ENCODE peak calls at places on chromosomes 5 and 9, in four cellular contexts. E is right cardiac atrium, M is colonic mucosa, Q is retinal pigment epithelial cell. L is an unnamed sample.
A peak's percentile ranks its signal among the peaks of the same experiment; 100 is the strongest.

GRCh38 chr9:18235181-18235908 is 238.6 kb upstream of the ADAMTSL1 start:
- DNase-seq in E (no peak), M (no peak), Q (no peak), L (no peak)

GRCh38 chr9:38022995-38023394 is 46.0 kb downstream of the SHB start:
- DNase-seq in E (no peak), M (no peak), Q (no peak), L (no peak)

GRCh38 chr9:101727621-101728524 is 10.6 kb downstream of the GRIN3A start:
- DNase-seq in E (no peak), M (no peak), Q (no peak), L (no peak)

GRCh38 chr5:178793696-178794095 is 63.2 kb upstream of the ZNF354A start:
- DNase-seq in E (no peak), M (no peak), Q (no peak), L (no peak)

GRCh38 chr5:78758169-78758839 is 109.7 kb upstream of the LHFPL2 start:
- DNase-seq in E (no peak), M (no peak), Q (no peak), L (no peak)

GRCh38 chr5:124398471-124398870 is 348.0 kb downstream of the ZNF608 start:
- DNase-seq in E (no peak), M (no peak), Q (no peak), L (no peak)

GRCh38 chr9:17810728-17811634 is 232.1 kb downstream of the SH3GL2 start:
- DNase-seq in E (no peak), M (peak; percentile 77), Q (no peak), L (no peak)

GRCh38 chr9:124735121-124735520 is 36.0 kb downstream of the NR6A1 start:
- DNase-seq in E (no peak), M (no peak), Q (no peak), L (no peak)

GRCh38 chr5:139817362-139817761 is 21.8 kb downstream of the PSD2 start:
- DNase-seq in E (no peak), M (no peak), Q (no peak), L (no peak)

GRCh38 chr5:9358961-9359686 is 186.8 kb downstream of the SEMA5A start:
- DNase-seq in E (no peak), M (no peak), Q (no peak), L (peak; percentile 52)

GRCh38 chr5:95620870-95621838 is 1.3 kb downstream of the GPR150 start:
- DNase-seq in E (peak; percentile 71), M (peak; percentile 45), Q (no peak), L (no peak)

GRCh38 chr9:130058154-130058553 is 4.4 kb downstream of the GPR107 start:
- DNase-seq in E (no peak), M (no peak), Q (no peak), L (no peak)

GRCh38 chr9:130872912-130873503 is 23.6 kb downstream of the QRFP start:
- DNase-seq in E (peak; percentile 87), M (peak; percentile 92), Q (no peak), L (no peak)

GRCh38 chr5:174134545-174134944 is 89.0 kb downstream of the NSG2 start:
- DNase-seq in E (no peak), M (no peak), Q (no peak), L (no peak)

GRCh38 chr5:173035904-173036707 is 20.0 kb upstream of the CREBRF start:
- DNase-seq in E (no peak), M (no peak), Q (no peak), L (no peak)

GRCh38 chr5:114360816-114361723 is 800 bp upstream of the KCNN2 start:
- DNase-seq in E (peak; percentile 69), M (peak; percentile 26), Q (no peak), L (no peak)

GRCh38 chr9:80157561-80157983 is 585.8 kb downstream of the TLE4 start:
- DNase-seq in E (no peak), M (no peak), Q (no peak), L (no peak)

GRCh38 chr9:21616082-21616778 is 134.1 kb upstream of the IFNE start:
- DNase-seq in E (no peak), M (no peak), Q (peak; percentile 95), L (peak; percentile 89)

GRCh38 chr9:875119-875962 is 33.8 kb downstream of the DMRT1 start:
- DNase-seq in E (no peak), M (no peak), Q (no peak), L (no peak)

GRCh38 chr9:36100532-36100931 is 36.0 kb upstream of the GLIPR2 start:
- DNase-seq in E (no peak), M (no peak), Q (no peak), L (no peak)

GRCh38 chr5:150293091-150293941 is 3.7 kb upstream of the CAMK2A start:
- DNase-seq in E (peak; percentile 68), M (no peak), Q (no peak), L (no peak)

GRCh38 chr9:127181595-127182190 is 59.3 kb upstream of the ANGPTL2 start:
- DNase-seq in E (no peak), M (no peak), Q (no peak), L (no peak)

GRCh38 chr5:114361724-114362196 is at the start of gene KCNN2:
- DNase-seq in E (peak; percentile 90), M (peak; percentile 86), Q (peak; percentile 34), L (peak; percentile 59)

GRCh38 chr5:146340260-146341081 is 1.8 kb downstream of the POU4F3 start:
- DNase-seq in E (peak; percentile 81), M (peak; percentile 39), Q (peak; percentile 7), L (peak; percentile 9)

GRCh38 chr9:138099803-138100598 is 222.4 kb downstream of the CACNA1B start:
- DNase-seq in E (no peak), M (peak; percentile 6), Q (no peak), L (no peak)

GRCh38 chr9:38417003-38417965 is 7.0 kb downstream of the IGFBPL1 start:
- DNase-seq in E (no peak), M (peak; percentile 45), Q (no peak), L (no peak)

GRCh38 chr5:133232011-133232410 is 180.2 kb downstream of the HSPA4 start:
- DNase-seq in E (no peak), M (peak; percentile 62), Q (no peak), L (no peak)

GRCh38 chr5:159547466-159548195 is 217.3 kb upstream of the IL12B start:
- DNase-seq in E (no peak), M (no peak), Q (no peak), L (no peak)

GRCh38 chr9:83312543-83312942 is 225.7 kb downstream of the FRMD3 start:
- DNase-seq in E (no peak), M (no peak), Q (no peak), L (no peak)

GRCh38 chr5:111699324-111699723 is 57.7 kb downstream of the NREP start:
- DNase-seq in E (no peak), M (no peak), Q (no peak), L (no peak)

GRCh38 chr9:129211686-129212085 is 33.6 kb upstream of the IER5L start:
- DNase-seq in E (peak; percentile 8), M (no peak), Q (no peak), L (no peak)

GRCh38 chr5:168096525-168096924 is 194.9 kb upstream of the WWC1 start:
- DNase-seq in E (no peak), M (no peak), Q (no peak), L (no peak)

GRCh38 chr5:143023447-143024096 is 253.4 kb downstream of the ARHGAP26 start:
- DNase-seq in E (peak; percentile 85), M (no peak), Q (no peak), L (no peak)

GRCh38 chr5:113038714-113039113 is 62.1 kb downstream of the DCP2 start:
- DNase-seq in E (no peak), M (no peak), Q (no peak), L (no peak)

GRCh38 chr9:14315754-14316573 is 2.0 kb upstream of the NFIB start:
- DNase-seq in E (peak; percentile 74), M (peak; percentile 47), Q (peak; percentile 81), L (no peak)

GRCh38 chr5:154654484-154655375 is 100.4 kb upstream of the LARP1 start:
- DNase-seq in E (no peak), M (no peak), Q (no peak), L (no peak)
- H3K4me3 ChIP-seq in E (peak overlapping the region; percentile 0), M (no peak overlapping the region), Q (no peak overlapping the region), L (no peak overlapping the region)

DNA sequence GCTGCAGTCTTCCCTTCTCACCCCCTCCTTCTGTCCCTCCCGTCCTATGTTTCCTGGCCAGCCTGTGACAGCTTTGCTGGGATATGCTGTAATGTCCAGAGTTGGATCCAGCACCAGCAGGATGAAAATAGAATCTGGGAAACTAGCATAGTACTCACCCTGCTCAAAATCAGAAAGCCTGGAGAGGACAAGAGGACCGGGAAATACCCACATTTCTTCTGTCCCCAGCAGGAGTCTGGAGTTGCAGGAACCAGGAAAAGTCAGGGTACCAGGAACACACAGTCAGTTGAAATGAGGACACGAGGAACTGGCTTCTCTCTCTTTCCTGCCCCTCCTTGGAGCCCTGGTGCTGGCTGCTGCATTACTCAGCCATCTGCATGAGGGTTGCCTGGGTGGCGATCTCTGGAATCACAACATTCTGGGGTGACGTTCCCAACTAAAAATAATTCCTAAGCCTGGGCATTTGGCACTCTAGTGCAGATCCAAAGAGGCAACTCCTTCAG is 59.6 kb upstream of the NFIL3 start:
- DNase-seq in E (peak; percentile 68), M (no peak), Q (no peak), L (no peak)
- H3K4me3 ChIP-seq in E (no peak overlapping the region), M (no peak overlapping the region), Q (no peak overlapping the region), L (no peak overlapping the region)

GRCh38 chr9:113990570-113990907 is 87.6 kb downstream of the AMBP start:
- DNase-seq in E (no peak), M (no peak), Q (no peak), L (no peak)
- H3K4me3 ChIP-seq in E (no peak overlapping the region), M (no peak overlapping the region), Q (no peak overlapping the region), L (no peak overlapping the region)

DNA sequence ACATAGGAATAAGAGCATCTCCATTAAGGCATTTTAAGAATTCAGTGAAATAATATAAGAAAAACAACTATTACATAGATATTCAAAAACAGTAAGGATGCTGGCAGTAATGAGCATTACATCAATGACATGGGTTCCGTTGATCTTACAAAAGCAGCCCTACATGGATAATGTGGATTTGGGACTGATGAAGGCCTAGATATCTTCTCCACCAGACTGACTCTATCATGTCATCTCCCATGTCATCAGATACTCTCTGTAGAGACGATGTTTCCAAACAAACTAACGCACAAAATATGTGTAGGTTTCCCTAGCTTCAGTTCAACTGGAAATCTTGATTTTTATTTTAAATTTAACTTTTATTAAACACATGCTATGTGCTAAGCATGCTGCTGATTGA is 3.6 kb downstream of the LURAP1L start:
- DNase-seq in E (no peak), M (no peak), Q (no peak), L (no peak)
- H3K4me3 ChIP-seq in E (no peak overlapping the region), M (no peak overlapping the region), Q (no peak overlapping the region), L (no peak overlapping the region)

DNA sequence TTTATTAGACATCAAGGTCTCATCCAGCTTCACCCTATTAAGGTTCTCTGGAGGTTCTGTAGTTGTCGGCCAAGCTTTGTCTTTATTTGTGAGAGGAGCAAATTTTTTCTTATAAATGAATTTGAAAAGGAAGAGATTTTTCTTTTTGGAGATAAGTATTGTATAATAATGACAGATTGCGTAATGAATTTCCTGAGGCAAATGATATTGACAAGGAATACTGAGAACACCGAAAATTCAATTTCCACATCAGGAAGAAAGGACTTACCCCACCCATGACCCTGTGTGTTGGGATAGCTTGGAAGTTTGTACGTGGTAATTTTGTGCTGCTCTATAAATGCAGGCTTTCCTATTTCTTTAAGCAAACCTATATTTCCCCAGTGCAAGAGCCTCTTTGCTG is 53.5 kb downstream of the MAMDC2 start:
- DNase-seq in E (no peak), M (no peak), Q (no peak), L (no peak)
- H3K4me3 ChIP-seq in E (no peak overlapping the region), M (no peak overlapping the region), Q (no peak overlapping the region), L (no peak overlapping the region)